ENCODE peak calls at places on chromosome 10, in seven cellular contexts. G is fibroblast of lung; P is CD4-positive, CD25-positive, alpha-beta regulatory T cell; S is PC-3; W is heart right ventricle; U is tibial artery; D is adipocyte. L is an unnamed sample.

GRCh38 chr10:117429644-117430043 is 54.4 kb upstream of the PDZD8 start:
- DNase-seq in W (no peak), S (no peak), P (no peak), D (no peak), G (no peak), U (no peak), L (no peak)

GRCh38 chr10:28054211-28054888 is 55.5 kb upstream of the ODAD2 start:
- DNase-seq in U (peak), G (peak), W (no peak), P (no peak), D (peak), S (peak), L (no peak)

GRCh38 chr10:30042820-30043219 is 16.6 kb downstream of the JCAD start:
- DNase-seq in P (no peak), U (no peak), D (no peak), S (no peak), G (no peak), W (no peak), L (no peak)

GRCh38 chr10:70759769-70760168 is 25.4 kb downstream of the TBATA start:
- DNase-seq in W (no peak), S (no peak), U (peak), G (no peak), D (no peak), P (no peak), L (no peak)

GRCh38 chr10:10096898-10097297 is 920.8 kb upstream of the CELF2 start:
- DNase-seq in S (no peak), U (no peak), P (no peak), D (no peak), G (no peak), W (no peak), L (no peak)

GRCh38 chr10:76086571-76087260 is 655.3 kb downstream of the LRMDA start:
- DNase-seq in P (no peak), G (peak), W (no peak), D (peak), U (peak), S (peak), L (peak)

GRCh38 chr10:92180326-92180881 is 110.5 kb downstream of the CPEB3 start:
- DNase-seq in S (peak), P (no peak), D (no peak), G (no peak), W (no peak), U (no peak), L (no peak)

GRCh38 chr10:6601224-6601805 is 21.2 kb upstream of the PRKCQ start:
- DNase-seq in D (no peak), U (no peak), S (no peak), G (no peak), P (no peak), W (no peak), L (no peak)

GRCh38 chr10:19811517-19811916 is 4.7 kb upstream of the PLXDC2 start:
- DNase-seq in G (peak), P (no peak), W (no peak), U (peak), D (no peak), S (peak), L (no peak)

GRCh38 chr10:51832652-51833383 is 133.4 kb upstream of the CSTF2T start:
- DNase-seq in P (no peak), W (no peak), G (peak), S (peak), U (peak), D (peak), L (no peak)

GRCh38 chr10:101545898-101546297 is 42.2 kb downstream of the POLL start:
- DNase-seq in U (no peak), D (no peak), G (no peak), S (no peak), P (no peak), W (no peak), L (no peak)

GRCh38 chr10:73997479-73997805 is 474 bp upstream of the VCL start:
- DNase-seq in U (no peak), P (no peak), G (no peak), S (no peak), D (no peak), W (no peak), L (no peak)

GRCh38 chr10:44042075-44042770 is 342.7 kb downstream of the CXCL12 start:
- DNase-seq in G (no peak), S (no peak), P (no peak), D (no peak), W (no peak), U (no peak), L (no peak)

GRCh38 chr10:81600185-81600584 is 274.8 kb upstream of the NRG3 start:
- DNase-seq in U (no peak), P (no peak), D (no peak), S (peak), G (peak), W (no peak), L (no peak)

GRCh38 chr10:22183771-22184466 is 33.9 kb downstream of the EBLN1 start:
- DNase-seq in U (no peak), W (no peak), D (peak), P (no peak), G (no peak), S (peak), L (no peak)

GRCh38 chr10:69901623-69902505 is 100.2 kb downstream of the COL13A1 start:
- DNase-seq in P (no peak), D (peak), G (peak), S (peak), W (no peak), U (no peak), L (peak)

DNA sequence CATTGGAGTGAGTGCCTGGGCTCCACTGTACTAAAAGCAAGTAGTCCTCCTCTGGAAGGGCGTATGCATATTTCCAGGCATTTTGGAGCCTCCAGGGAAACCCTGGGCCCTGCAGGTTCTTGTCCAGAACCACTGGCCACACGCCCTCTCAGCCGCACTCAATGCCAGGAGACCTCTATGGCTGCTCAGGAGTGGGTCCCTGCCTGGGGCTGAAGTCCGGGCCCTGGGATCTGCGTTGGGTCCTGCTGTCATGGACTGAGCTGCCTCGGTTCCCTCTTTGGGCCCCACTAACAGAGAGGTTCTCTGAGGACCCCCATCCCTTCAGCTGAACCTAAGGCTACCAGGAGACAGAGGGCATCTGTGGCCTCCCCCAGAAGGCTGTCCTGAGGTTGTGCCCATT is 58.3 kb downstream of the GRK5 start:
- DNase-seq in W (no peak), G (no peak), P (no peak), S (no peak), U (no peak), D (no peak), L (no peak)
- H3K4me3 ChIP-seq in W (no peak), G (no peak), P (no peak), S (no peak), U (no peak), D (no peak), L (no peak)

GRCh38 chr10:132624847-132625839 is 87.6 kb downstream of the INPP5A start:
- DNase-seq in U (peak), G (no peak), P (no peak), S (no peak), W (no peak), D (no peak), L (peak)

GRCh38 chr10:132626019-132626760 is 88.6 kb downstream of the INPP5A start:
- DNase-seq in D (no peak), U (peak), P (no peak), G (no peak), S (no peak), W (no peak), L (no peak)

GRCh38 chr10:132627736-132628512 is 90.3 kb downstream of the INPP5A start:
- DNase-seq in D (peak), S (no peak), U (peak), G (peak), P (no peak), W (peak), L (peak)

GRCh38 chr10:132628966-132629900 is 91.6 kb downstream of the INPP5A start:
- DNase-seq in G (no peak), S (no peak), D (no peak), U (peak), P (no peak), W (peak), L (no peak)

DNA sequence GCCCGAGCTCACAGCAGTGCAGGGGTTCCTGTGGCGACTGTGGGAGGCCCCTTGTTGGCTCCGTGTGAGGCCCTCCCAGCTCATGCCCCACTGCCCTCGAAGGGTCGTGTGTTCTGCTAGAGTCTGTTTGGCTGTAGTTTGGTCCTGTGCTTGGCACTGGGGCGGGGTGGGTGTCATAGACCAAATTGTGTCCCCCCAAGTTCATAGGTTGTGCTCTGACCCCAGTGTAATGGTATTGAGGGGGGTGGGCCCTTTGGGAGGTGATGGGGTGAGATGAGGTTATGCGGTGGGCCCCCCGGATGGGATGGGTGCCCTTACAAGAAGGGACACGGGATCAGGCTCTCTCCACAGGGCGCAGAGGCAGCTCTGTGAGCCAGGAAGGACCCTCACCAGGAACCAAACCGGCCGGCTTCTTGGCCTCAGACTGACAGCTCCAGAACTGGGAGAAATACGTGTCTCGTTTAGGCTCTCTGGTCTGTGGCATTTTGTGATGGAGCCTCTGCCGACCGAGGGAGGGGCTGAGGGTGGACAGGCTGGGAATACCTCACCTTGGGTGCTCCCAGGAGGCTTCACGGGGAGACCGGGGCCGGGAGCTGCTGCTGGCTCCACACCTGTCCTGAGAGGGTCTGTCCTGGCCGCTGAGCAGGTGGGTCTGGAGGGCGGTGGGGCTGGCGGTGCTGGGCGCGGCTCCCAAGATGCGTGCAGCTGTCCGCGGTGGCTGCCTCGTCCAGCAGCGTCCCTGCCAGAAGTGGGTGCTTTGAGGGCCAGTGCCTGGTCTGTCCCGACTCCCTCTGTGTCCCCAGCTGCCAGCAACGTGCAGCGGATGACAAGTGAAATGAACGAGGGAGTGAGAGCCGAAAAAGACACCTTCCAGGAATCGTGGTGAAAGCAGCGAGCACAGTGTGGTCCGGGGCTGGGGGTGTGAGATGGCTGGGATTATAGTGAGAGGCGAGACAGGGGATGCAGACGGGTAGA is 89.5 kb downstream of the INPP5A start:
- DNase-seq in W (peak), U (peak), G (no peak), P (no peak), D (no peak), S (no peak), L (peak)
- H3K4me3 ChIP-seq in W (no peak), U (peak), G (no peak), P (no peak), D (no peak), S (no peak), L (no peak)

DNA sequence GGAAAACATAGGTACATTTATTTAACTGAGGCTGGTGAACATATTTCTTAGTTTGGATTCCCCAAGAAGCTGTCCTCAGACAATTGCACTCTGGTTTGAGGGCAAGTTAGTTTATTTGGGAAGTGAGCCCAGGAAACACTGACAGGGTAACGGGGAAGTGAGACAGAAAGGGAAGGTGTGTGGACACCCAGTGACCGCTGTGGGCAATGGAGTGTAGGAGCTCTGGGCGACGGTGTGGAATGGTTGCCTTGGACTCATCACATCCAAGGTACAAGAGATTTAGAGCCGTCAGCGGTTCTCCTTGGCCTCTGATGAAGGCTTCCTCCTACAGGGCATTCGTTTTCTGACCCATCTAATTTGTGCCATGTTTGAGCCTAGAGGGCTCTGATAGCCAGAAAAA is 7.1 kb downstream of the MRC1 start:
- DNase-seq in P (no peak), U (no peak), G (no peak), D (no peak), W (no peak), S (no peak), L (no peak)
- H3K4me3 ChIP-seq in P (no peak), U (no peak), G (no peak), D (no peak), W (no peak), S (no peak), L (no peak)

GRCh38 chr10:35422236-35422635 is 85.9 kb downstream of the CCNY start:
- DNase-seq in P (no peak), G (peak), D (peak), W (no peak), S (peak), U (no peak), L (no peak)

GRCh38 chr10:35423505-35424306 is 87.4 kb downstream of the CCNY start:
- DNase-seq in P (no peak), W (no peak), U (no peak), S (peak), G (peak), D (peak), L (no peak)

GRCh38 chr10:35420044-35420443 is 83.7 kb downstream of the CCNY start:
- DNase-seq in D (peak), W (no peak), G (peak), S (peak), U (no peak), P (no peak), L (no peak)

GRCh38 chr10:35420827-35421552 is 84.7 kb downstream of the CCNY start:
- DNase-seq in G (peak), D (no peak), P (no peak), W (no peak), S (peak), U (no peak), L (no peak)

DNA sequence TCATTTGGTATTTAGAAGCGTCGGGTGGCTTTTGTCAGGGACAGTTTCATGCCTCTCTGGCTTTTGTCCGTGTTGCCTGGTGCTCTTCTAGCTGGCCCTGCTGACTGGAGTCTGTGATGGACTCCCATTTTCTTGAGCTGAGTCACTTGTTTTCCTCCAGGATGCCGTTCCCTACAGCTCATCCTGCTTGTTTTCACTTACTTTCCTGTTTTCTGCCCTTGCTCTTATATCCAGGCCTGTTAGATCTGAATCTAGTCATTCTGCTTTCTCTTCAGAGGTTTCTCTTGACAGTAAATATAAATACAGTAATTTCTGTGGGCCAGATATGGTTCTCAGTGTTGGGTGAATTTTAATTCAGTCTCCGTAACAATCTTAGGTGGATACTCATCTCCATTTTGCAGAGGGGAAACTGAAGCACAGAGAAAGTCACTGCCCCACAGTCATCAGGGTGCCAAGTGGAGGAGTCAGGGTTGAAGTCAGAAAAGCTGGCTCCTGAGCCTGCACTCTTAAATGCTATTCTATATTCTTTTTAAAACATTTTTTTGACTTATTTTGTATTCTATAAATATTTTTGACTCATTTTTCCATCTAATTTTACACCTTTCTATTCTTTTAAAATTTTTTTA is 85.4 kb downstream of the CCNY start:
- DNase-seq in S (peak), U (peak), P (no peak), D (peak), G (peak), W (no peak), L (peak)
- H3K4me3 ChIP-seq in S (peak), U (peak), P (no peak), D (peak), G (peak), W (no peak), L (no peak)

GRCh38 chr10:126373137-126373536 is 15.1 kb downstream of the ADAM12 start:
- DNase-seq in D (peak), U (no peak), S (no peak), W (no peak), G (peak), P (no peak), L (no peak)
- H3K4me3 ChIP-seq in D (no peak), U (no peak), S (no peak), W (no peak), G (no peak), P (no peak), L (no peak)

GRCh38 chr10:86389441-86390193 is 23.0 kb upstream of the GRID1 start:
- DNase-seq in S (no peak), W (peak), U (peak), P (no peak), G (no peak), D (peak), L (no peak)
- H3K4me3 ChIP-seq in S (no peak), W (peak), U (peak), P (peak), G (peak), D (peak), L (peak)

L was measured in ovary.